ENCODE peak calls at places on chromosomes 11 and 22, in eight cellular contexts. One of them, this sample, is unnamed. For H3K4me1, the result is how much of the 10 kb centered on the place peaks cover.

GRCh38 chr11:19666951-19667350 is 45.7 kb upstream of the NAV2 start:
- DNase-seq in GM23338: no peak
- DNase-seq in cardiac muscle cell: no peak
- DNase-seq in PC-3: no peak
- DNase-seq in H9: no peak
- DNase-seq in transverse colon: no peak
- DNase-seq in IMR-90: no peak
- DNase-seq in uterus: no peak
- DNase-seq in this sample: no peak

GRCh38 chr22:41147722-41148121 is 55.3 kb downstream of the EP300 start:
- DNase-seq in IMR-90: no peak
- DNase-seq in transverse colon: no peak
- DNase-seq in uterus: no peak
- DNase-seq in PC-3: no peak
- DNase-seq in GM23338: no peak
- DNase-seq in cardiac muscle cell: no peak
- DNase-seq in H9: no peak
- DNase-seq in this sample: no peak

GRCh38 chr22:33051960-33052839 is 6.0 kb downstream of the SYN3 start:
- DNase-seq in H9: no peak
- DNase-seq in transverse colon: no peak
- DNase-seq in GM23338: peak
- DNase-seq in PC-3: no peak
- DNase-seq in IMR-90: no peak
- DNase-seq in cardiac muscle cell: peak
- DNase-seq in uterus: no peak
- DNase-seq in this sample: no peak

GRCh38 chr11:122727101-122727929 is 71.8 kb downstream of the UBASH3B start:
- DNase-seq in H9: no peak
- DNase-seq in transverse colon: peak
- DNase-seq in IMR-90: no peak
- DNase-seq in uterus: no peak
- DNase-seq in GM23338: no peak
- DNase-seq in cardiac muscle cell: no peak
- DNase-seq in PC-3: no peak
- DNase-seq in this sample: peak

GRCh38 chr11:87020764-87021365 is 16.9 kb upstream of the TMEM135 start:
- DNase-seq in H9: no peak
- DNase-seq in GM23338: no peak
- DNase-seq in uterus: no peak
- DNase-seq in transverse colon: no peak
- DNase-seq in cardiac muscle cell: no peak
- DNase-seq in PC-3: no peak
- DNase-seq in IMR-90: peak
- DNase-seq in this sample: no peak

GRCh38 chr11:69906453-69906907 is 87.3 kb upstream of the FGF3 start:
- DNase-seq in uterus: no peak
- DNase-seq in PC-3: peak
- DNase-seq in IMR-90: peak
- DNase-seq in cardiac muscle cell: no peak
- DNase-seq in GM23338: no peak
- DNase-seq in transverse colon: no peak
- DNase-seq in H9: no peak
- DNase-seq in this sample: no peak

GRCh38 chr11:63537293-63538101 is 889 bp downstream of the PLAAT4 start:
- DNase-seq in GM23338: no peak
- DNase-seq in PC-3: no peak
- DNase-seq in IMR-90: peak
- DNase-seq in H9: no peak
- DNase-seq in cardiac muscle cell: no peak
- DNase-seq in uterus: peak
- DNase-seq in transverse colon: peak
- DNase-seq in this sample: peak

GRCh38 chr22:30893434-30894370 is 74.9 kb downstream of the MORC2 start:
- DNase-seq in H9: no peak
- DNase-seq in IMR-90: no peak
- DNase-seq in PC-3: no peak
- DNase-seq in uterus: no peak
- DNase-seq in transverse colon: peak
- DNase-seq in GM23338: no peak
- DNase-seq in cardiac muscle cell: no peak
- DNase-seq in this sample: no peak

GRCh38 chr11:106990322-106990721 is 28.0 kb downstream of the GUCY1A2 start:
- DNase-seq in cardiac muscle cell: no peak
- DNase-seq in H9: no peak
- DNase-seq in GM23338: no peak
- DNase-seq in PC-3: no peak
- DNase-seq in IMR-90: no peak
- DNase-seq in uterus: no peak
- DNase-seq in transverse colon: no peak
- DNase-seq in this sample: no peak

GRCh38 chr22:30266445-30267381 is at the start of gene OSM:
- DNase-seq in uterus: no peak
- DNase-seq in IMR-90: no peak
- DNase-seq in transverse colon: peak
- DNase-seq in GM23338: no peak
- DNase-seq in cardiac muscle cell: no peak
- DNase-seq in PC-3: no peak
- DNase-seq in H9: no peak
- DNase-seq in this sample: no peak

GRCh38 chr22:22667966-22668880 is 23.8 kb downstream of the GGTLC2 start:
- DNase-seq in PC-3: no peak
- DNase-seq in H9: no peak
- DNase-seq in transverse colon: no peak
- DNase-seq in GM23338: peak
- DNase-seq in cardiac muscle cell: no peak
- DNase-seq in IMR-90: no peak
- DNase-seq in uterus: no peak
- DNase-seq in this sample: no peak

GRCh38 chr22:43343262-43343988 is at the start of gene SCUBE1:
- DNase-seq in PC-3: peak
- DNase-seq in cardiac muscle cell: peak
- DNase-seq in IMR-90: no peak
- DNase-seq in H9: peak
- DNase-seq in transverse colon: peak
- DNase-seq in GM23338: peak
- DNase-seq in uterus: no peak
- DNase-seq in this sample: peak

GRCh38 chr11:66316849-66317251 is at the start of gene CD248:
- DNase-seq in PC-3: no peak
- DNase-seq in GM23338: peak
- DNase-seq in uterus: peak
- DNase-seq in IMR-90: peak
- DNase-seq in cardiac muscle cell: peak
- DNase-seq in transverse colon: peak
- DNase-seq in H9: peak
- DNase-seq in this sample: no peak

GRCh38 chr22:20080776-20081654 is 974 bp downstream of the DGCR8 start:
- DNase-seq in IMR-90: peak
- DNase-seq in cardiac muscle cell: peak
- DNase-seq in H9: peak
- DNase-seq in PC-3: peak
- DNase-seq in GM23338: peak
- DNase-seq in transverse colon: peak
- DNase-seq in uterus: no peak
- DNase-seq in this sample: peak

GRCh38 chr11:110525883-110526282 is 96.1 kb downstream of the FDX1 start:
- DNase-seq in PC-3: peak
- DNase-seq in uterus: peak
- DNase-seq in GM23338: no peak
- DNase-seq in H9: no peak
- DNase-seq in cardiac muscle cell: no peak
- DNase-seq in transverse colon: no peak
- DNase-seq in IMR-90: peak
- DNase-seq in this sample: peak

GRCh38 chr22:25627271-25627848 is 62.9 kb downstream of the GRK3 start:
- DNase-seq in transverse colon: no peak
- DNase-seq in IMR-90: peak
- DNase-seq in GM23338: no peak
- DNase-seq in PC-3: no peak
- DNase-seq in H9: no peak
- DNase-seq in uterus: no peak
- DNase-seq in cardiac muscle cell: no peak
- DNase-seq in this sample: no peak

GRCh38 chr22:16935209-16935608 is 72.8 kb downstream of the GAB4 start:
- DNase-seq in uterus: no peak
- DNase-seq in PC-3: no peak
- DNase-seq in IMR-90: no peak
- DNase-seq in GM23338: no peak
- DNase-seq in transverse colon: no peak
- DNase-seq in cardiac muscle cell: no peak
- DNase-seq in H9: no peak
- DNase-seq in this sample: no peak

GRCh38 chr11:134037093-134037908 is 31.6 kb upstream of the JAM3 start:
- DNase-seq in PC-3: peak
- DNase-seq in transverse colon: peak
- DNase-seq in GM23338: peak
- DNase-seq in H9: peak
- DNase-seq in uterus: peak
- DNase-seq in cardiac muscle cell: peak
- DNase-seq in IMR-90: peak
- DNase-seq in this sample: peak
- H3K4me1 ChIP-seq in PC-3: under half
- H3K4me1 ChIP-seq in transverse colon: half or more
- H3K4me1 ChIP-seq in GM23338: under half
- H3K4me1 ChIP-seq in H9: under half
- H3K4me1 ChIP-seq in uterus: under half
- H3K4me1 ChIP-seq in cardiac muscle cell: under half
- H3K4me1 ChIP-seq in IMR-90: under half
- H3K4me1 ChIP-seq in this sample: under half

GRCh38 chr11:73331138-73331916 is 23.3 kb downstream of the ARHGEF17 start:
- DNase-seq in uterus: no peak
- DNase-seq in H9: peak
- DNase-seq in GM23338: peak
- DNase-seq in PC-3: no peak
- DNase-seq in transverse colon: no peak
- DNase-seq in IMR-90: peak
- DNase-seq in cardiac muscle cell: peak
- DNase-seq in this sample: no peak

GRCh38 chr11:73333173-73333572 is 25.1 kb downstream of the ARHGEF17 start:
- DNase-seq in cardiac muscle cell: no peak
- DNase-seq in transverse colon: no peak
- DNase-seq in PC-3: no peak
- DNase-seq in H9: no peak
- DNase-seq in GM23338: no peak
- DNase-seq in uterus: no peak
- DNase-seq in IMR-90: no peak
- DNase-seq in this sample: no peak

GRCh38 chr11:73334244-73335203 is 26.4 kb downstream of the ARHGEF17 start:
- DNase-seq in uterus: peak
- DNase-seq in GM23338: no peak
- DNase-seq in H9: no peak
- DNase-seq in IMR-90: peak
- DNase-seq in PC-3: peak
- DNase-seq in transverse colon: peak
- DNase-seq in cardiac muscle cell: peak
- DNase-seq in this sample: no peak

GRCh38 chr11:73335204-73335923 is 27.3 kb downstream of the ARHGEF17 start:
- DNase-seq in PC-3: peak
- DNase-seq in IMR-90: peak
- DNase-seq in H9: peak
- DNase-seq in cardiac muscle cell: peak
- DNase-seq in GM23338: peak
- DNase-seq in uterus: peak
- DNase-seq in transverse colon: peak
- DNase-seq in this sample: peak

GRCh38 chr11:73333626-73334199 is 25.6 kb downstream of the ARHGEF17 start:
- DNase-seq in transverse colon: no peak
- DNase-seq in GM23338: no peak
- DNase-seq in PC-3: no peak
- DNase-seq in IMR-90: no peak
- DNase-seq in cardiac muscle cell: no peak
- DNase-seq in uterus: no peak
- DNase-seq in H9: no peak
- DNase-seq in this sample: no peak
- H3K4me1 ChIP-seq in transverse colon: under half
- H3K4me1 ChIP-seq in GM23338: under half
- H3K4me1 ChIP-seq in PC-3: under half
- H3K4me1 ChIP-seq in IMR-90: under half
- H3K4me1 ChIP-seq in cardiac muscle cell: half or more
- H3K4me1 ChIP-seq in uterus: under half
- H3K4me1 ChIP-seq in H9: under half
- H3K4me1 ChIP-seq in this sample: under half

DNA sequence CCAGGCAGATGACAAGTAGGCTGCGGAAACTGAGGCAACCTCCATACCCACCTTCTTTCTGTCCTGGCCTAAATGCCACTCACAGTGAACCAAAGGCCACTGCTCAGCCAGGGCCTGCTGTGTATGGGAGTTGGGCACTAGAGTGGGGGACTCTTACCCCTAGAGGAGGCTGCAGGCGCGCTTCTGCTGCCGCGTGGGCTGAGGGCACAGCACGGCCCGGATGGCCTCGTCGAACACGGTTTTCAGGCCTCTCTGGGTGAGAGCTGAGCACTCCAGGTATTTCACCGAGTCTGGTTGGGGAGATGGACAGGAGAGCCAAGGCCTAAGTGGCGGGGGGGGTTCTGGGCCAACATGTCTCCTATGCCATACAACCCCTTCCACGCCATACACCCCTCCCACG is 14.2 kb upstream of the SSTR3 start:
- DNase-seq in uterus: no peak
- DNase-seq in cardiac muscle cell: no peak
- DNase-seq in GM23338: no peak
- DNase-seq in IMR-90: no peak
- DNase-seq in H9: no peak
- DNase-seq in transverse colon: no peak
- DNase-seq in PC-3: no peak
- DNase-seq in this sample: no peak
- H3K4me1 ChIP-seq in uterus: under half
- H3K4me1 ChIP-seq in cardiac muscle cell: under half
- H3K4me1 ChIP-seq in GM23338: under half
- H3K4me1 ChIP-seq in IMR-90: under half
- H3K4me1 ChIP-seq in H9: under half
- H3K4me1 ChIP-seq in transverse colon: under half
- H3K4me1 ChIP-seq in PC-3: under half
- H3K4me1 ChIP-seq in this sample: under half

GRCh38 chr11:1456596-1457325 is 29.8 kb downstream of the MOB2 start:
- DNase-seq in PC-3: no peak
- DNase-seq in GM23338: no peak
- DNase-seq in transverse colon: no peak
- DNase-seq in cardiac muscle cell: no peak
- DNase-seq in IMR-90: no peak
- DNase-seq in uterus: no peak
- DNase-seq in H9: no peak
- DNase-seq in this sample: no peak

GRCh38 chr11:1457326-1457680 is 29.3 kb downstream of the MOB2 start:
- DNase-seq in GM23338: no peak
- DNase-seq in transverse colon: no peak
- DNase-seq in uterus: no peak
- DNase-seq in IMR-90: no peak
- DNase-seq in cardiac muscle cell: no peak
- DNase-seq in PC-3: no peak
- DNase-seq in H9: no peak
- DNase-seq in this sample: no peak

GRCh38 chr11:1458340-1459218 is 28.0 kb downstream of the MOB2 start:
- DNase-seq in cardiac muscle cell: peak
- DNase-seq in IMR-90: peak
- DNase-seq in GM23338: peak
- DNase-seq in PC-3: peak
- DNase-seq in transverse colon: peak
- DNase-seq in H9: peak
- DNase-seq in uterus: peak
- DNase-seq in this sample: peak

GRCh38 chr11:1459219-1459575 is 27.4 kb downstream of the MOB2 start:
- DNase-seq in cardiac muscle cell: no peak
- DNase-seq in H9: no peak
- DNase-seq in uterus: no peak
- DNase-seq in IMR-90: no peak
- DNase-seq in PC-3: no peak
- DNase-seq in transverse colon: no peak
- DNase-seq in GM23338: no peak
- DNase-seq in this sample: no peak

GRCh38 chr11:1457856-1458255 is 28.7 kb downstream of the MOB2 start:
- DNase-seq in uterus: no peak
- DNase-seq in PC-3: no peak
- DNase-seq in H9: no peak
- DNase-seq in cardiac muscle cell: no peak
- DNase-seq in IMR-90: no peak
- DNase-seq in transverse colon: no peak
- DNase-seq in GM23338: no peak
- DNase-seq in this sample: no peak
- H3K4me1 ChIP-seq in uterus: under half
- H3K4me1 ChIP-seq in PC-3: under half
- H3K4me1 ChIP-seq in H9: under half
- H3K4me1 ChIP-seq in cardiac muscle cell: under half
- H3K4me1 ChIP-seq in IMR-90: under half
- H3K4me1 ChIP-seq in transverse colon: under half
- H3K4me1 ChIP-seq in GM23338: under half
- H3K4me1 ChIP-seq in this sample: under half

This sample was measured in small intestine.